ENCODE peak calls at places on chromosome 10, in six cellular contexts. O, Q, T, X, L and M are unnamed samples.

GRCh38 chr10:47369251-47369894 is 14.7 kb downstream of the ZNF488 start:
- DNase-seq in Q (no peak), O (no peak), T (no peak), L (no peak), X (no peak), M (no peak)

GRCh38 chr10:129035052-129035805 is 431.8 kb upstream of the MGMT start:
- DNase-seq in Q (peak), L (peak), X (no peak), O (no peak), T (no peak), M (no peak)

GRCh38 chr10:87734987-87735827 is 75.5 kb downstream of the PAPSS2 start:
- DNase-seq in T (peak), O (peak), L (peak), X (peak), Q (peak), M (no peak)

GRCh38 chr10:22666287-22667092 is 47.9 kb downstream of the PIP4K2A start:
- DNase-seq in T (peak), O (no peak), L (no peak), X (peak), Q (peak), M (no peak)

GRCh38 chr10:28679941-28680752 is 2.8 kb downstream of the BAMBI start:
- DNase-seq in O (peak), T (peak), L (peak), Q (peak), X (peak), M (no peak)

GRCh38 chr10:19426039-19426438 is 377.4 kb downstream of the MALRD1 start:
- DNase-seq in O (no peak), X (no peak), Q (no peak), T (no peak), L (no peak), M (no peak)

GRCh38 chr10:51090190-51090589 is 15.9 kb downstream of the PRKG1 start:
- DNase-seq in X (no peak), T (no peak), Q (no peak), L (no peak), O (no peak), M (no peak)

GRCh38 chr10:18594574-18595156 is 56.7 kb downstream of the NSUN6 start:
- DNase-seq in L (no peak), Q (peak), X (peak), O (peak), T (peak), M (no peak)

GRCh38 chr10:76178561-76179292 is 747.3 kb downstream of the LRMDA start:
- DNase-seq in Q (no peak), T (no peak), L (no peak), O (no peak), X (no peak), M (no peak)

GRCh38 chr10:14383266-14383665 is 52.5 kb upstream of the FRMD4A start:
- DNase-seq in T (no peak), X (no peak), L (no peak), O (no peak), Q (no peak), M (no peak)

GRCh38 chr10:24678757-24679156 is 44.9 kb downstream of the ARHGAP21 start:
- DNase-seq in Q (no peak), X (no peak), O (no peak), T (no peak), L (no peak), M (no peak)

GRCh38 chr10:75613685-75614587 is 182.5 kb downstream of the LRMDA start:
- DNase-seq in X (no peak), L (no peak), Q (no peak), O (no peak), T (no peak), M (no peak)

GRCh38 chr10:92572362-92573090 is 1.4 kb downstream of the IDE start:
- DNase-seq in O (no peak), L (peak), Q (peak), T (no peak), X (peak), M (no peak)

GRCh38 chr10:13915710-13916109 is 328.9 kb downstream of the PRPF18 start:
- DNase-seq in O (no peak), Q (no peak), L (no peak), X (no peak), T (peak), M (no peak)

GRCh38 chr10:36462194-36462593 is 663.2 kb upstream of the ANKRD30A start:
- DNase-seq in O (no peak), L (no peak), T (no peak), X (no peak), Q (no peak), M (no peak)

GRCh38 chr10:60422809-60423208 is 33.1 kb upstream of the ANK3 start:
- DNase-seq in T (peak), L (no peak), Q (no peak), O (no peak), X (no peak), M (no peak)

GRCh38 chr10:71802235-71802634 is 28.9 kb upstream of the VSIR start:
- DNase-seq in Q (no peak), T (no peak), O (no peak), L (no peak), X (no peak), M (no peak)

GRCh38 chr10:116524736-116525135 is 21.0 kb upstream of the PNLIP start:
- DNase-seq in Q (no peak), X (no peak), L (no peak), O (no peak), T (no peak), M (no peak)

GRCh38 chr10:51763746-51764145 is 64.4 kb upstream of the CSTF2T start:
- DNase-seq in T (no peak), Q (no peak), X (no peak), L (no peak), O (no peak), M (no peak)

GRCh38 chr10:131127610-131128009 is 183.9 kb downstream of the TCERG1L start:
- DNase-seq in O (no peak), L (no peak), Q (no peak), X (no peak), T (no peak), M (no peak)

GRCh38 chr10:3091346-3091787 is 24.0 kb downstream of the PFKP start:
- DNase-seq in L (peak), Q (no peak), T (peak), X (no peak), O (peak), M (no peak)

GRCh38 chr10:119659951-119660350 is 8.8 kb downstream of the BAG3 start:
- DNase-seq in X (no peak), O (no peak), Q (no peak), L (no peak), T (peak), M (no peak)

GRCh38 chr10:131398166-131398565 is 86.6 kb upstream of the TCERG1L start:
- DNase-seq in Q (no peak), X (no peak), T (no peak), L (no peak), O (no peak), M (no peak)

GRCh38 chr10:25815236-25815635 is 118.8 kb upstream of the MYO3A start:
- DNase-seq in X (no peak), O (no peak), L (no peak), T (no peak), Q (no peak), M (no peak)

DNA sequence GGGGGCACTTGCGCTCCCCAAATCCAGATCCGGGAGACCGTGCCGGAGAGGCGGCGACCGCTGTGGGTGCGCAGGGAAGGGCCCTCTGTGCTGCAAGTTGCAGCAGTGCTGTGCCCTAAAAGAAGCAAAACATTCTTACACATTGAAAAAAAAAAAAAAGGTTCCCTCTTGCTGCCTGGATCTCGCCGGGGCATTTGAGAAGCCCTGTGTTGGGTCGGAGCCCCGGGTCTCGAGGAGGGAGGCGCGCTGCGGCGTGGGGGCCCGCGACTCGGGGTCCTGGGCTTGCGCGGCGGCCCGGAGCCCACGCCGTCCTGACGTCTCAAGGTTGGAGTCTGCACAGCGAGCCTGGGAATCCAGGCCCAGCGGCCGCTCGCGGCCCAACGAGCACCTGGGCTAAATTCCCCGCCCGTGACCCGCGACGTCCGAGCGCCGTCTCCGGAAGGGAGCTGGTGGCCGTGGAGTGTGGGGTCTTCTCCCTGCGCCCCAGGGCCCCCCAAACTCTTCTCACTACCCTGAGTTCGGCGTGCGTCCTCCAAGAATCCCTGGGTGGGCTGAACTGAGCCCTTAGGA is 1.3 kb upstream of the CTBP2 start:
- DNase-seq in Q (no peak), X (no peak), T (no peak), L (no peak), O (no peak), M (no peak)
- TF ChIP-seq CTCF in Q (peak), X (no peak), T (no peak), L (no peak), O (peak), M (no peak)

DNA sequence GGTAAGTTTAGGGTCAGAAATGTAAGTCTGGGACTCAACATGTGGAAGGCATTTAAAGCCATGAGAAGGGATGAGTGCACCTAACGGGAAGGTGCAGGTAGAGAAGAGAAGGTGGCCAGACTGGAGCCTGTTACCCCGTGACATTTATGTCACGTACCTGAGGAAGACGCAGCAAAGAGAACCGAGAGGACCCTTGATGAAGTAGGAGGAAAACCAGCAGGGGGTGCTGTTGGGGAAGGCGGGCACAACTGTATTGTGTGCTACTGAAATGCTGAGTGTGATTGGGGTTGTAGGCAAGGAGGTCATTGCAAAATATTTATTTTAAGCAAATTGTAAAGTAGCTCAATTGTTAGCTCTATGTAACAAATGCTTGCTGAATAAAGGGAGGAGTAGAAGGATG is 338.2 kb upstream of the PRKCQ start:
- DNase-seq in X (peak), Q (peak), L (no peak), T (no peak), O (peak), M (no peak)
- TF ChIP-seq MYC in X (no peak), Q (no peak), L (no peak), T (no peak), O (no peak), M (no peak)

DNA sequence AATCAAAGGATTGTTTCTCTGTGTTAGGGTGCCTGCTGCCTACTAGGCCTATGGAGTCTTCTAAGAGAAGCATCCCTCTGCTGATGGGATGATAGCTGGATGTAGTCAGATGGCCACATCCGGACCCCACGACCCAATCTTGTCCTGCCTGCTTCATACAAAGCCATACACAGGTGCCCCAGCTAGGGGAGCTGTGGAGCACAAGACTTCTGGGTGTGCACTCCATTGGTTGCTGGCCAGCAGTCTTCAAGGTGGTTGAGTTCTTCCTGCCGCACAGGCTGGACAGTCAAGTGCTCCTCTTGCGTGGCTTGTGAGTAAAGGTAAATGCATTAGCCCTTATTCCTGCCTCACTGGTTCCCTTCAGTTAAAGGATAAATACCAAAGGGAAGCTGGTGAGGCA is 120.2 kb downstream of the TEX36 start:
- DNase-seq in L (no peak), Q (no peak), O (peak), T (no peak), X (peak), M (no peak)
- TF ChIP-seq CTCF in L (no peak), Q (no peak), O (no peak), T (no peak), X (peak), M (no peak)

DNA sequence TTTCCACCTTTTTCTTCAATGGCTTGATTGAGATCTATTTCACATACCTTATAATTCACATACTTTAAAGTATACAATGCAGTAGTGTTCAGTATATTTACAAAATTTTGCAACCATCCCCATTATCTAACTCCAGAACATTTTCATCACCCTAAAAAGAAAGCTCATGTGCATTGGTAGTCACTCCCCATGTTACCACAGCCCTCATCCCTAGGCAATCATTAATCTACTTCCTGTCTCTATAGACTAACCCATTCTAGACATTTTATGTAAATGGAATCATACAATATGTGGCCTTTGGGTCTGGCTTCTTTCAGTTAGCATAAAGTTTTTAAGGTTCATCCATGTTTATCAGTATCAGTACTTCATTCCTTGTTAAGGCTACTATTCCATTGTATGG is 214.2 kb downstream of the WDR11 start:
- DNase-seq in T (peak), L (no peak), O (no peak), Q (peak), X (no peak), M (no peak)
- TF ChIP-seq MYC in T (no peak), L (no peak), O (no peak), Q (no peak), X (no peak), M (no peak)

DNA sequence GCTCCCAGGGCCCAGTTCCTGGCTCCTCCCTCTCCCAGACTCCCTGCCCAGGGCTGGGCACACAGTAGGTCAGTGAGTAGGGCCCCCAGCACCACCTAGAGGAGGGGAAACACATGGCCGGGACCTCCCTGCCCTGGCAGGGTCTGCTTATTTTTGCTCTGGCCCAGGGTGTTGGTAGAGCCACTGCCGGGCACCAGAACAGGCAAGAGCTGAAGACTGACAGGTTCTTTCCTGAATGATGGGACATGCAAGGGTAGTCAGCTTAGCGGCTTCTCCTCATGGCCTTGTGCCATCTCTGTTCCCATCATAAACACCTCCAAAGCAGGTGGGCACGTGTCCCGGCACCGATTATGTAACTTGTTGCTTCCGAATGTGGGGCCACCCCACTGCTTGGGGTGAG is 86.5 kb downstream of the NEURL1 start:
- DNase-seq in L (no peak), T (no peak), O (no peak), Q (no peak), X (no peak), M (no peak)
- TF ChIP-seq CTCF in L (no peak), T (peak), O (no peak), Q (peak), X (peak), M (no peak)

GRCh38 chr10:70111496-70111895 is 21.1 kb downstream of the AIFM2 start:
- DNase-seq in O (no peak), T (no peak), X (no peak), Q (no peak), L (no peak), M (no peak)
- TF ChIP-seq MYC in O (no peak), T (no peak), X (no peak), Q (no peak), L (no peak), M (no peak)

GRCh38 chr10:86711237-86711956 is 43.1 kb downstream of the LDB3 start:
- DNase-seq in O (peak), T (peak), Q (peak), X (peak), L (peak), M (peak)
- TF ChIP-seq CTCF in O (peak), T (peak), Q (peak), X (peak), L (peak), M (peak)

DNA sequence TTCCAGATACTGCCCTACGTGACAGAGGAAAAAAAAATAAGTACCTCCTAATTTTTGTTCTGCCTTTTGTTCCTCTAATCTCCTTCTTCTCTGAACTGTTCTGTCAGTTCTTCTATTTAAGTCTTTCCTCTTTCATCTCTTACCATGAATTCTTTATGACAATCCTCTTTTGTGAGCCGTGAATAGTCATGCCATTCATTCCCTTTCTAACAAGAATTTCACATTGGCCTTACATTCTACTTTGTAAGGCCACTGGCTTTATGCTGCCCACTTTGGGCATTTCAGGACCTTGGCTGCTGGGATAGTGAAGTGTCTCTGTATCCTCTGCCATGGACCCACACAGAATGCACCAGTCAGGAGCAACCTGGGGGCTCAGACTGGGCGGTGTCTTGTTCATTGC is 52.9 kb downstream of the ATOH7 start:
- DNase-seq in T (no peak), O (no peak), Q (no peak), L (no peak), X (no peak), M (no peak)
- TF ChIP-seq MYC in T (no peak), O (no peak), Q (no peak), L (no peak), X (no peak), M (no peak)

GRCh38 chr10:125625586-125625985 is 57.4 kb downstream of the TEX36 start:
- DNase-seq in X (no peak), T (no peak), O (no peak), L (no peak), Q (no peak), M (no peak)

GRCh38 chr10:125626671-125627070 is 56.3 kb downstream of the TEX36 start:
- DNase-seq in T (no peak), O (no peak), X (no peak), L (peak), Q (no peak), M (no peak)

GRCh38 chr10:125624800-125625199 is 58.2 kb downstream of the TEX36 start:
- DNase-seq in L (peak), T (no peak), O (no peak), X (no peak), Q (no peak), M (no peak)

GRCh38 chr10:125621052-125621451 is 61.9 kb downstream of the TEX36 start:
- DNase-seq in T (no peak), Q (no peak), X (no peak), L (no peak), O (no peak), M (no peak)
- TF ChIP-seq CTCF in T (no peak), Q (no peak), X (no peak), L (no peak), O (no peak), M (no peak)

GRCh38 chr10:77405771-77406241 is 231.8 kb downstream of the KCNMA1 start:
- DNase-seq in T (peak), Q (peak), L (peak), X (peak), O (peak), M (no peak)
- TF ChIP-seq MYC in T (no peak), Q (no peak), L (peak), X (peak), O (peak), M (no peak)